ENCODE peak calls at places on chromosome 11, in five cellular contexts. J, D, M, S and X are unnamed samples.

GRCh38 chr11:61507962-61508824 is at the start of gene LRRC10B:
- DNase-seq in S (no peak), D (no peak), J (no peak), M (peak; percentile 41), X (no peak)

GRCh38 chr11:46378811-46379482 is 2.5 kb upstream of the MDK start:
- DNase-seq in D (no peak), M (peak; percentile 40), S (no peak), J (peak; percentile 51), X (no peak)

GRCh38 chr11:17991799-17992433 is 20.9 kb downstream of the SERGEF start:
- DNase-seq in J (no peak), S (no peak), D (peak; percentile 41), M (peak; percentile 64), X (no peak)

GRCh38 chr11:75265851-75266531 is 25.4 kb downstream of the TPBGL start:
- DNase-seq in J (peak; percentile 38), D (peak; percentile 75), M (no peak), S (no peak), X (no peak)

GRCh38 chr11:31610544-31610943 is 101.0 kb downstream of the ELP4 start:
- DNase-seq in S (no peak), J (no peak), D (no peak), M (no peak), X (no peak)

GRCh38 chr11:43367382-43368178 is 8.9 kb downstream of the TTC17 start:
- DNase-seq in D (no peak), J (no peak), M (peak; percentile 13), S (no peak), X (no peak)

GRCh38 chr11:133904818-133905515 is 51.8 kb downstream of the IGSF9B start:
- DNase-seq in J (peak; percentile 21), S (no peak), M (no peak), D (no peak), X (no peak)

GRCh38 chr11:27497284-27497866 is 9.2 kb downstream of the LIN7C start:
- DNase-seq in M (peak; percentile 20), J (no peak), S (no peak), D (peak; percentile 18), X (no peak)

GRCh38 chr11:73273246-73273890 is 1.2 kb downstream of the P2RY6 start:
- DNase-seq in D (no peak), S (peak; percentile 9), J (no peak), M (no peak), X (no peak)

GRCh38 chr11:61603667-61604066 is 22.8 kb upstream of the SYT7 start:
- DNase-seq in J (no peak), S (no peak), D (no peak), M (no peak), X (no peak)

GRCh38 chr11:36512016-36512415 is 1.9 kb upstream of the TRAF6 start:
- DNase-seq in S (no peak), D (peak; percentile 58), J (no peak), M (no peak), X (no peak)

GRCh38 chr11:363948-364761 is 5.1 kb upstream of the B4GALNT4 start:
- DNase-seq in J (no peak), D (peak; percentile 62), S (no peak), M (no peak), X (no peak)

GRCh38 chr11:108616549-108616948 is 23.0 kb upstream of the EXPH5 start:
- DNase-seq in S (no peak), J (no peak), D (peak; percentile 49), M (no peak), X (no peak)

GRCh38 chr11:79493555-79494171 is 52.8 kb upstream of the TENM4 start:
- DNase-seq in M (peak; percentile 74), S (peak; percentile 43), D (peak; percentile 47), J (peak; percentile 71), X (no peak)

GRCh38 chr11:37184371-37184770 is 586.3 kb upstream of the RAG2 start:
- DNase-seq in M (no peak), D (no peak), S (no peak), J (no peak), X (no peak)

GRCh38 chr11:7551571-7551970 is 37.8 kb downstream of the PPFIBP2 start:
- DNase-seq in M (no peak), S (no peak), J (no peak), D (no peak), X (no peak)

GRCh38 chr11:30501744-30502143 is 84.4 kb downstream of the MPPED2 start:
- DNase-seq in M (no peak), S (no peak), D (no peak), J (no peak), X (no peak)

GRCh38 chr11:134040386-134041297 is 28.2 kb upstream of the JAM3 start:
- DNase-seq in J (peak; percentile 48), M (no peak), S (no peak), D (no peak), X (no peak)

GRCh38 chr11:120198787-120199469 is 11.9 kb upstream of the OAF start:
- DNase-seq in J (peak; percentile 32), M (no peak), D (peak; percentile 67), S (no peak), X (no peak)

GRCh38 chr11:8317164-8317563 is 53.5 kb upstream of the LMO1 start:
- DNase-seq in S (no peak), J (no peak), D (no peak), M (no peak), X (no peak)

GRCh38 chr11:114073506-114074381 is 14.2 kb downstream of the ZBTB16 start:
- DNase-seq in S (no peak), M (no peak), J (no peak), D (no peak), X (no peak)

GRCh38 chr11:117443269-117444186 is 115.9 kb downstream of the CEP164 start:
- DNase-seq in D (peak; percentile 40), S (no peak), J (peak; percentile 82), M (peak; percentile 75), X (no peak)

GRCh38 chr11:31598454-31598853 is 88.9 kb downstream of the ELP4 start:
- DNase-seq in J (no peak), S (no peak), D (no peak), M (no peak), X (no peak)

DNA sequence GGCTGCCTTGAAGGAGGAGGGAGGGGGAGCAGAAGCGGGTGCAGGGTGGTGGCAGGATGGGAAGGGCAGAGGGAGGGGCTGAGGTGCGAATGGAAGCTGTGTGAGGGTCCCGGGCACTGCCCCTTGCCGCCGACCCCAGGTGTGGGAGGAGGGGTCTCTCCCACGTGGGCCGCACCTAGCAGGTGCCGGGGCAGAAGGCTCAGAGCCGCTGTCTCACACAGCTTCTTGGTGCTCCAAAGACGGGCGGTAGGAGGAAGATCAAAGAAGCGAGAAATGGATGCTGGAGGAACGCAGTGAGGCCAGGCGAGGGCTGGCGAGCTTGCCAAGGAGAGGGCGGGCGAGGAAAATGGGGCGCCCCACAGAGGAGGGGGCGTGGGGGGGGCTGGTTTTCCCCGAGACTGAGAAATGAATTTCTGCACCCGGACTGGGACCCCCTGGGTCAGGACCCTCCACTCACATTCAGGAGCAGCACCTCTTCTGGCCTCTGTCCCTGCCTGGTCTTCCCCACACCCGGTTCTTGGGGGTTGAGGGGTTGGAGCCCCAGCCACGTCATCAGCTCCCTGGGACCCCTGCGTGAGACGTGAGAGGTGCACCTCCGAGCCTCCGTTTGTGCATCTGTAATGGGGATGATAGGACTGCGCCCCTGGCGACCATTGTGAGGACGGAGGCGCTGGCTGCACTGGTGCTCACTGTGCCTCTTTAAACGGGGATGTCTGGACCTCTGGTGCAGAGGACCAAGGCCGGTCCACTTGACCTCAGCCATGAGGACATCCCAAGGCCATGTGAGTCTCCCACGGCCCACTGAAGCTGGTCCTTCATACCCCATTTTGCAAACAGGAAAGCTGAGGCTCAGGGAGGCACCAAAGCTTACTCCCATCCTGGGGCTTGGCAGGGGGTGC is 16.8 kb downstream of the LSP1 start:
- DNase-seq in S (no peak), D (peak; percentile 20), J (peak; percentile 68), M (peak; percentile 45), X (no peak)
- TF ChIP-seq POLR2A in S (no peak), D (no peak), J (no peak), M (no peak), X (no peak)

GRCh38 chr11:115656041-115656440 is 151.8 kb upstream of the CADM1 start:
- DNase-seq in J (no peak), M (no peak), D (no peak), S (no peak), X (no peak)

GRCh38 chr11:115660072-115660805 is 156.0 kb upstream of the CADM1 start:
- DNase-seq in M (no peak), D (no peak), J (no peak), S (no peak), X (no peak)

GRCh38 chr11:115657586-115657985 is 153.4 kb upstream of the CADM1 start:
- DNase-seq in D (no peak), J (no peak), M (no peak), S (no peak), X (no peak)

GRCh38 chr11:115656684-115657083 is 152.5 kb upstream of the CADM1 start:
- DNase-seq in D (peak; percentile 45), M (no peak), J (no peak), S (no peak), X (no peak)

GRCh38 chr11:115659061-115659963 is 155.1 kb upstream of the CADM1 start:
- DNase-seq in M (no peak), J (peak; percentile 76), D (no peak), S (no peak), X (no peak)
- TF ChIP-seq CTCF in M (no peak), J (no peak), D (no peak), S (no peak), X (no peak)

GRCh38 chr11:63010934-63011439 is 4.7 kb downstream of the SLC22A8 start:
- DNase-seq in M (no peak), S (no peak), D (no peak), J (no peak), X (no peak)

GRCh38 chr11:63015521-63016215 is at the start of gene SLC22A8:
- DNase-seq in J (no peak), D (peak; percentile 50), S (no peak), M (no peak), X (no peak)

GRCh38 chr11:63007920-63008319 is 7.7 kb downstream of the SLC22A8 start:
- DNase-seq in S (no peak), M (peak; percentile 26), D (no peak), J (no peak), X (no peak)

GRCh38 chr11:63014408-63015055 is 1.1 kb downstream of the SLC22A8 start:
- DNase-seq in S (no peak), D (no peak), J (no peak), M (no peak), X (no peak)

GRCh38 chr11:63012450-63013238 is 3.0 kb downstream of the SLC22A8 start:
- DNase-seq in D (peak; percentile 52), S (no peak), M (no peak), J (no peak), X (no peak)
- H3K27ac ChIP-seq in D (no peak overlapping the region), S (no peak overlapping the region), M (no peak overlapping the region), J (no peak overlapping the region), X (no peak overlapping the region)

DNA sequence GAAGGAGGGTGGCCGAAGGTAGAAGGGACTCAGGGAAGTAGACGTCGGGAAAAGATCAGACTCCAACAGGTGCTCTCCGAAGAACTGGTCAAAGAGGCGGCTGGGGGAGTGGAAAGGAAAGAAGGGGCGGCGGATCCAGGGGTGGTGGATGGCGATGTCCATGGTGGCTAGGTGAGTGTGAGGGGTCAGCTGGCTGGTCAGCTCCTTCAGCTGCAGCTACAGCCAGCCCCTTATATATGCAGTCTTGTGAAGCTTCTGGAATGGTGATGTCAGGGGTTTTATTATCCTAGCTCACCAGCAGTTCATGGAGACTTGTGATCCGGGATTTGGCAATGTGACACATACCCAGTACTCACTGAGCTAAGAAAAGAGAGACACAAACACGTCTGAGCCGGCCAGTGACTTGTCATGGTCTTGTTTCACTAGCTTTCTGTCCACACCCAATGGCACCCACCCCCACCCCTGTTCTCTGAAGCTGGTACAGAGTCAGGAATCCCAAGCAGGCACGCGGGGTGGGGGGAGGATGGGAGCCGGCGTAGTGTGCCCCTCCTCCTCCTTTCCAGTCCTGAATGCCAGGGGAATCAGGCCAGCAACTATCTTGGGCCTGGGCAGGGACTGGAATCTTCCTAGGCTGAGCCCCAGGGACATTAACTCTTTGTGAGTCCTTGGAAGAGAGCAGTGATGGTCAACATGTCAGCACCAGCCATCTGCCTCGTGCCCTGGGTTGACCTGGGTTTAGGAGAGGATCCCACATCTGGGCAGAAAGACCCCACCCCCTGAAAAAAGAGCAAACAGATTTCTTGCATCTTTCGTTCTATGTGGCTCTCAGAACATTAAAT is at the start of gene CRYAB:
- DNase-seq in M (peak; percentile 37), D (peak; percentile 32), J (peak; percentile 85), S (peak; percentile 85), X (no peak)
- TF ChIP-seq POLR2A in M (no peak), D (no peak), J (peak; percentile 41), S (peak; percentile 29), X (no peak)